ENCODE peak calls at places on chromosomes 13 and 19, in five cellular contexts. B is A549, G is GM12878, Y is H1, T is HepG2. K is an unnamed sample.

GRCh38 chr19:16369664-16370576 is 45.3 kb downstream of the KLF2 start:
- DNase-seq in B (no peak), G (no peak), Y (no peak), T (no peak), K (no peak)

GRCh38 chr13:55439450-55439849 is 1701.3 kb upstream of the PRR20A start:
- DNase-seq in B (no peak), G (no peak), Y (no peak), T (no peak), K (no peak)

GRCh38 chr19:1715540-1715939 is 37.8 kb upstream of the ONECUT3 start:
- DNase-seq in B (no peak), G (no peak), Y (no peak), T (no peak), K (no peak)

GRCh38 chr13:53242015-53242414 is 213.4 kb downstream of the OLFM4 start:
- DNase-seq in B (no peak), G (no peak), Y (no peak), T (no peak), K (no peak)

GRCh38 chr13:112771139-112771876 is 81.5 kb downstream of the ATP11A start:
- DNase-seq in B (no peak), G (no peak), Y (no peak), T (no peak), K (no peak)

GRCh38 chr19:44738603-44739585 is 9.6 kb upstream of the BCL3 start:
- DNase-seq in B (peak; percentile 96), G (no peak), Y (no peak), T (peak; percentile 62), K (no peak)

GRCh38 chr13:47549219-47549752 is 451.8 kb downstream of the SUCLA2 start:
- DNase-seq in B (no peak), G (no peak), Y (no peak), T (no peak), K (no peak)

GRCh38 chr13:49810825-49811526 is 18.5 kb upstream of the KPNA3 start:
- DNase-seq in B (peak; percentile 43), G (no peak), Y (no peak), T (peak; percentile 93), K (no peak)

GRCh38 chr13:75217949-75218348 is 264.0 kb downstream of the TBC1D4 start:
- DNase-seq in B (no peak), G (no peak), Y (no peak), T (no peak), K (no peak)

GRCh38 chr13:63942372-63942771 is 2526.7 kb upstream of the PCDH20 start:
- DNase-seq in B (no peak), G (no peak), Y (no peak), T (no peak), K (no peak)

GRCh38 chr13:72390909-72391308 is 336.5 kb downstream of the MZT1 start:
- DNase-seq in B (no peak), G (no peak), Y (no peak), T (peak; percentile 10), K (no peak)

GRCh38 chr13:48979892-48980291 is 4.2 kb downstream of the FNDC3A start:
- DNase-seq in B (no peak), G (no peak), Y (no peak), T (no peak), K (no peak)

GRCh38 chr19:18711893-18712292 is 28.4 kb downstream of the CRTC1 start:
- DNase-seq in B (no peak), G (no peak), Y (no peak), T (no peak), K (no peak)

GRCh38 chr13:112097770-112098169 is 30.8 kb downstream of the SOX1 start:
- DNase-seq in B (no peak), G (no peak), Y (peak; percentile 22), T (no peak), K (no peak)

GRCh38 chr19:49362926-49363264 is 679 bp upstream of the TEAD2 start:
- DNase-seq in B (no peak), G (no peak), Y (no peak), T (peak; percentile 24), K (no peak)

GRCh38 chr13:75375329-75375728 is 106.6 kb downstream of the TBC1D4 start:
- DNase-seq in B (no peak), G (no peak), Y (no peak), T (no peak), K (no peak)

GRCh38 chr19:10510301-10510802 is 6.9 kb downstream of the S1PR5 start:
- DNase-seq in B (no peak), G (no peak), Y (peak; percentile 98), T (peak; percentile 25), K (peak; percentile 72)

GRCh38 chr13:91174886-91175501 is 172.5 kb upstream of the MIR17HG start:
- DNase-seq in B (no peak), G (no peak), Y (no peak), T (no peak), K (no peak)

GRCh38 chr19:47331931-47332547 is at the start of gene C5AR2:
- DNase-seq in B (peak; percentile 53), G (no peak), Y (no peak), T (no peak), K (no peak)

GRCh38 chr13:46296920-46297319 is 85.2 kb downstream of the LRRC63 start:
- DNase-seq in B (peak; percentile 30), G (no peak), Y (no peak), T (no peak), K (no peak)

GRCh38 chr13:22154041-22154440 is 483.2 kb downstream of the FGF9 start:
- DNase-seq in B (no peak), G (no peak), Y (no peak), T (no peak), K (no peak)

GRCh38 chr19:5800361-5801270 is 4.3 kb upstream of the NRTN start:
- DNase-seq in B (no peak), G (no peak), Y (no peak), T (peak; percentile 58), K (no peak)

GRCh38 chr13:102770435-102770834 is 3.2 kb downstream of the TEX30 start:
- DNase-seq in B (no peak), G (no peak), Y (no peak), T (peak; percentile 87), K (no peak)

GRCh38 chr19:18613589-18614234 is 1.0 kb downstream of the TMEM59L start:
- DNase-seq in B (no peak), G (no peak), Y (no peak), T (no peak), K (no peak)

GRCh38 chr19:37872383-37872782 is 34.0 kb downstream of the WDR87 start:
- DNase-seq in B (no peak), G (no peak), Y (no peak), T (no peak), K (no peak)

GRCh38 chr19:7961930-7962626 is 18.6 kb upstream of the TIMM44 start:
- DNase-seq in B (no peak), G (no peak), Y (no peak), T (no peak), K (no peak)

GRCh38 chr19:10137751-10138682 is 18.3 kb upstream of the EIF3G start:
- DNase-seq in B (no peak), G (no peak), Y (no peak), T (no peak), K (no peak)

GRCh38 chr19:11373166-11373884 is 1.1 kb upstream of the SWSAP1 start:
- DNase-seq in B (no peak), G (no peak), Y (no peak), T (no peak), K (peak; percentile 43)

DNA sequence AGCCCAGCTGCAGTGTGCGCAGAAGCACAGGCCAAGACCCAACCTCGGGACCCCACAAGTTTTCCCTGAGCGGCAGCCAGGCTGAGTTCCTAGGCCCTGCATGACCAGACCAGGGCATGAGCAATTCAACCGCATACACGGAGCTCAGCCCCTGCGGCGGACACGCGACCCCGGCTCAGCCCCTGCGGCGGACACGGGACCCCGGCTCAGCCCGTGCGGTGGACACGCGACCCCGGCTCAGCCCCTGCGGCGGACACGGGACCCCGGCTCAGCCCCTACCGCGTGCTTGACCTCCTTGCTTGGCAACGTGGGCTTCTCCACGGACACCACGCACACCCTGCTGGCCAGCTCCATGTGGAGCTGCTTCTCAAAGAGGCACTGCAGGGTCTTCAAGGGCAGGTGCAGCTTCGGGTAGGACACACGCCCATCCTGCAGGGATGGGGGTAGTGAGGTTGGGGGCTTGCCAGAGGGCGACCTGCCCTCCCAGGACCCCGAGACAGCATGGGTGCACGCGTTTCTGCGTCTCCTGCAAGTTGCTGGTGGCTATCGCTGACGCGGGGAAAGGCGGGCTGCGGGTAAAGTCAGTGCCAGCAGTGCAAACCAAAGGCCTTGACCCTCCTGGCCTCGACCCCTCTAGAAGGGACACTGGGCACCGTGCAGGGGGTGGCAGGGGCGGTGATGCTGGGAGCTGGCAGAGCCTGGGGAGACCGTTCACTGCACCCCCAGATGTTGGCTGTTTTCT is 10.0 kb downstream of the POLRMT start:
- DNase-seq in B (no peak), G (no peak), Y (no peak), T (no peak), K (no peak)
- TF ChIP-seq HDAC2 in B (no peak), G (no peak), Y (no peak), T (no peak), K (no peak)

DNA sequence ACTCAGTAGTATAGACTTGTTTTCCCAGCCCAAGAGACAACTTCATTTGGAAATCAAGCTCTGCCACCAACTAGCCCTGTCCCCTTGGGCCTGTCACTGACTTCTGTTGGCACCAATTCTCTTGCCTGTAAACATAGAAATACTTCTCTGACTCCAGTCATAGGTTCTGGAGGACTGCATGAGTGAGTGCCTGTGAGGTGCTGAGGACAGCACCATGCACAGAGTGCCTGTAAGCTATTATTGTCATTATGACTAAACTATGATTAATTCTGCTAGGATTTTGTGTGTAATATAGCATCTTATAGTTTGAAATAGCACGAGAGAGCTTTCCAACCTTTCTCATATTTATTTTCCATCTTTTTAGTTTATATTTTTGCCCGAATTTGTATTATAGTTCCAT is 247.9 kb downstream of the MYO16 start:
- DNase-seq in B (no peak), G (no peak), Y (no peak), T (no peak), K (no peak)
- TF ChIP-seq HDAC2 in B (no peak), G (no peak), Y (no peak), T (no peak), K (no peak)

GRCh38 chr19:54179262-54179587 is 6.3 kb upstream of the TMC4 start:
- DNase-seq in B (no peak), G (no peak), Y (no peak), T (no peak), K (no peak)

GRCh38 chr19:54179921-54180452 is 7.0 kb upstream of the TMC4 start:
- DNase-seq in B (peak; percentile 90), G (no peak), Y (peak; percentile 87), T (peak; percentile 62), K (no peak)

GRCh38 chr19:54180691-54181091 is 7.7 kb upstream of the TMC4 start:
- DNase-seq in B (no peak), G (no peak), Y (no peak), T (no peak), K (no peak)

GRCh38 chr19:54173951-54174817 is 1.2 kb upstream of the TMC4 start:
- DNase-seq in B (no peak), G (no peak), Y (no peak), T (no peak), K (no peak)

GRCh38 chr19:54178581-54179261 is 5.8 kb upstream of the TMC4 start:
- DNase-seq in B (no peak), G (no peak), Y (peak; percentile 87), T (no peak), K (peak; percentile 55)
- TF ChIP-seq HDAC2 in B (no peak), G (no peak), Y (no peak), T (no peak), K (no peak)

DNA sequence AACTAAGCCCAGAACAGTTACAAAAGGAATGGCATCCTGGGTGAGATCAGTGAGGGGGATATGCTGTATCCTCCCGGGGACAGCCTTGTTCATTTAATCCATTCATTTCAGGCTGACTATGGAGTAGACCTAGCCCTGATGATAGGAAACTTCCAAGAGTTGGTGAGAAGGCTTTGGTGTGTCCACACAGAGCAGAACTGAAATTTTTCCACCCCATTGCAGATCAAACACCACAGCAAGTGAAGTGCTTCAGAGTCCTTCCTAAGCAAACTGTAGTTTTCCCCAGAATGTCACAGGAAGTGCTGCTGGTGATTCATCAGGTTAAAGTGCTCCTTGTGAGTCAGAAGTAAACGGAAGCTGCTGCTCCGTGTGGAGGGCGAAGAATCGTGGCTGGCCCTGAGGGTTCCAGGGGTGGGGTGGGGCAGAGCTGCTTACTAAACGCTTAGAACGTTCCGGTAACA is 113.2 kb downstream of the TEX26 start:
- DNase-seq in B (peak; percentile 90), G (peak; percentile 37), Y (no peak), T (peak; percentile 69), K (peak; percentile 55)
- TF ChIP-seq HDAC2 in B (no peak), G (no peak), Y (no peak), T (no peak), K (no peak)

K was measured in K562.